ENCODE peak calls at places on chromosomes 6 and 20, in six cellular contexts. V, L, N, X, G and R are unnamed samples.

GRCh38 chr20:24899153-24899552 is 49.9 kb upstream of the CST7 start:
- DNase-seq in V (no peak), X (no peak), N (no peak), G (no peak), L (no peak), R (no peak)

GRCh38 chr6:161245363-161245762 is 28.5 kb downstream of the AGPAT4 start:
- DNase-seq in N (no peak), V (no peak), G (no peak), X (no peak), L (no peak), R (no peak)

GRCh38 chr6:154993026-154993425 is 2.1 kb upstream of the TIAM2 start:
- DNase-seq in L (no peak), N (no peak), X (no peak), V (no peak), G (no peak), R (no peak)

GRCh38 chr6:165692106-165692653 is 29.1 kb upstream of the PDE10A start:
- DNase-seq in N (no peak), V (no peak), X (no peak), G (no peak), L (no peak), R (no peak)

GRCh38 chr6:132919028-132919427 is 104.7 kb downstream of the RPS12 start:
- DNase-seq in V (no peak), N (no peak), L (no peak), X (no peak), G (no peak), R (no peak)

GRCh38 chr6:37623666-37624065 is 74.0 kb downstream of the MDGA1 start:
- DNase-seq in V (no peak), L (no peak), X (no peak), G (no peak), N (no peak), R (no peak)

GRCh38 chr6:86192123-86192522 is 549.4 kb upstream of the SYNCRIP start:
- DNase-seq in G (no peak), X (no peak), L (no peak), V (peak), N (no peak), R (no peak)

GRCh38 chr20:40664891-40665290 is 24.1 kb downstream of the MAFB start:
- DNase-seq in X (no peak), G (no peak), L (no peak), N (no peak), V (no peak), R (no peak)

GRCh38 chr20:41177636-41178035 is 40.3 kb downstream of the PLCG1 start:
- DNase-seq in G (peak), X (no peak), V (no peak), N (no peak), L (no peak), R (no peak)

GRCh38 chr6:30323806-30324205 is 2.9 kb upstream of the TRIM39 start:
- DNase-seq in G (no peak), X (no peak), L (no peak), N (no peak), V (no peak), R (no peak)

GRCh38 chr20:63060057-63060991 is 53.6 kb upstream of the BHLHE23 start:
- DNase-seq in G (no peak), X (no peak), N (no peak), V (no peak), L (no peak), R (no peak)

GRCh38 chr6:160534050-160534696 is 129.9 kb downstream of the LPA start:
- DNase-seq in X (peak), L (peak), V (peak), N (peak), G (peak), R (peak)

GRCh38 chr6:32941412-32941784 is 570 bp upstream of the HLA-DMB start:
- DNase-seq in G (peak), N (no peak), V (peak), L (peak), X (peak), R (peak)

GRCh38 chr6:37936909-37937308 is 117.4 kb downstream of the ZFAND3 start:
- DNase-seq in L (no peak), G (no peak), V (peak), X (no peak), N (no peak), R (no peak)

GRCh38 chr20:34956751-34957472 is 1.2 kb downstream of the MYH7B start:
- DNase-seq in G (no peak), V (no peak), X (no peak), L (no peak), N (no peak), R (no peak)

GRCh38 chr6:16206595-16207037 is 31.8 kb upstream of the GMPR start:
- DNase-seq in X (peak), N (no peak), G (peak), L (peak), V (peak), R (peak)

GRCh38 chr6:26575494-26575939 is 21.2 kb upstream of the ABT1 start:
- DNase-seq in G (no peak), V (no peak), L (no peak), X (no peak), N (no peak), R (no peak)

GRCh38 chr20:32484221-32485125 is 100.7 kb downstream of the NOL4L start:
- DNase-seq in L (peak), X (peak), N (no peak), G (peak), V (no peak), R (peak)

GRCh38 chr6:151535476-151536279 is 41.9 kb downstream of the CCDC170 start:
- DNase-seq in X (no peak), V (no peak), G (no peak), N (no peak), L (no peak), R (no peak)

GRCh38 chr6:139452176-139452876 is 77.9 kb upstream of the CITED2 start:
- DNase-seq in L (no peak), V (peak), N (no peak), G (no peak), X (no peak), R (no peak)